ENCODE peak calls at places on chromosomes 13 and 19, in five cellular contexts. B is breast epithelium, Z is AG04450, D is nephron progenitor cell, T is endothelial cell. F is an unnamed sample.

GRCh38 chr13:110716235-110716505 is 2.7 kb downstream of the ING1 start:
- DNase-seq in B (no peak), Z (no peak), D (no peak), T (no peak), F (no peak)

GRCh38 chr19:483332-484072 is 12.8 kb upstream of the MADCAM1 start:
- DNase-seq in B (no peak), Z (no peak), D (no peak), T (no peak), F (no peak)

GRCh38 chr19:8576273-8576993 is 809 bp downstream of the MYO1F start:
- DNase-seq in B (no peak), Z (no peak), D (no peak), T (no peak), F (no peak)

GRCh38 chr13:113637262-113638160 is 20.5 kb downstream of the ATP4B start:
- DNase-seq in B (peak; percentile 31), Z (no peak), D (no peak), T (no peak), F (no peak)

GRCh38 chr19:35040826-35041547 is 534 bp upstream of the HPN start:
- DNase-seq in B (peak; percentile 88), Z (no peak), D (peak; percentile 73), T (peak; percentile 45), F (peak; percentile 51)

GRCh38 chr13:25859528-25859927 is 192.3 kb downstream of the SHISA2 start:
- DNase-seq in B (no peak), Z (no peak), D (no peak), T (no peak), F (no peak)

GRCh38 chr13:29059837-29060236 is 239.7 kb downstream of the MTUS2 start:
- DNase-seq in B (no peak), Z (no peak), D (no peak), T (no peak), F (no peak)

GRCh38 chr13:25881946-25882574 is 169.8 kb downstream of the SHISA2 start:
- DNase-seq in B (no peak), Z (no peak), D (peak; percentile 50), T (no peak), F (peak; percentile 6)

GRCh38 chr13:52851153-52851962 is 2.9 kb upstream of the PCDH8 start:
- DNase-seq in B (no peak), Z (no peak), D (peak; percentile 56), T (peak; percentile 46), F (peak; percentile 56)

GRCh38 chr13:47188802-47189201 is 291.9 kb upstream of the HTR2A start:
- DNase-seq in B (no peak), Z (no peak), D (no peak), T (no peak), F (no peak)

GRCh38 chr19:30567535-30568232 is 195.5 kb downstream of the ZNF536 start:
- DNase-seq in B (no peak), Z (no peak), D (peak; percentile 20), T (no peak), F (no peak)

GRCh38 chr13:94705081-94705751 is 7.1 kb downstream of the SOX21 start:
- DNase-seq in B (no peak), Z (no peak), D (no peak), T (no peak), F (no peak)

GRCh38 chr19:13087795-13088537 is 14.7 kb downstream of the LYL1 start:
- DNase-seq in B (no peak), Z (no peak), D (no peak), T (no peak), F (no peak)

GRCh38 chr19:13089857-13090507 is 12.7 kb downstream of the LYL1 start:
- DNase-seq in B (no peak), Z (no peak), D (no peak), T (no peak), F (no peak)

GRCh38 chr19:13087295-13087694 is 15.4 kb downstream of the LYL1 start:
- DNase-seq in B (no peak), Z (no peak), D (no peak), T (no peak), F (no peak)

GRCh38 chr19:13090511-13091231 is 12.0 kb downstream of the LYL1 start:
- DNase-seq in B (no peak), Z (no peak), D (no peak), T (no peak), F (no peak)

DNA sequence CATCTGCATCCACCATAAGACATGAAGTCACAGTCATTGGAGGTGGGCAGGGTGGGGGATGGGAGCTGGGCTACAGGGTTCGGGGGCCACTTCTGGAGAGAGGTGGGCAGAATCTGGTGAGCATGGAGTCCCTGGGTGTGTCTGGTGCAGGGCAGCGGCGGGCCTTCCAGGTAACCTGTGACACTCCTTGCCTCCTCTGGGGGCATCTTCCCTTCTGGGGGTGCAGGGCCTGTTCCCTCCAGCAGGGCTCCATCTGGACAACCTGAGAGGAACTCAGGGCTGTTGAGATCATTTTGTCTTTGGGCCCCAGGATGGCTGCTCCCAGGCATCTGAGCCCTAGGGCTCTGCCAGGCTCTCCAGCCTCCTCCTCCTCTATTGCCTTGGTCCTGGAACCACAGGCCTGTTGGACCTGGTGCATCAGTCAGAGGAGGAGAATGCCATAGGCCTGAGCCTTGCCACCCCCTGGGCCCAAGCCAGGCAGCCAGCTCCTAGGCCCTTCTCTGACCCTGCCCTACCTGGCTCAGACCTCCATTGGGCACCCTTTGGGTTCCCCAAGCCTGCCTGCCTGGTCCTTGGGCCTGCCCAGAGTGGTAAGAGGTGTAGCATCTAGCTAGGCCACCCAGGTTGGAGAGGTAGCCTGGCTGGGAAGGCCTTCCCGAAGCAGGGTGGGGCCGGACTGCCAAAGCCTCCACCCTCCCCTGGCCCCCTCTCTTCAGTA is 13.4 kb downstream of the LYL1 start:
- DNase-seq in B (no peak), Z (no peak), D (no peak), T (no peak), F (no peak)
- TF ChIP-seq CTCF in B (no peak), Z (peak; percentile 48), D (peak; percentile 35), T (peak; percentile 43), F (peak; percentile 48)

GRCh38 chr13:105139380-105140285 is 1395.8 kb downstream of the EFNB2 start:
- DNase-seq in B (no peak), Z (no peak), D (no peak), T (no peak), F (no peak)
- TF ChIP-seq CTCF in B (no peak), Z (peak; percentile 53), D (no peak), T (no peak), F (no peak)

GRCh38 chr19:33132425-33132824 is 511 bp downstream of the WDR88 start:
- DNase-seq in B (no peak), Z (no peak), D (no peak), T (peak; percentile 37), F (no peak)
- TF ChIP-seq CTCF in B (no peak), Z (peak; percentile 23), D (no peak), T (peak; percentile 48), F (peak; percentile 33)

DNA sequence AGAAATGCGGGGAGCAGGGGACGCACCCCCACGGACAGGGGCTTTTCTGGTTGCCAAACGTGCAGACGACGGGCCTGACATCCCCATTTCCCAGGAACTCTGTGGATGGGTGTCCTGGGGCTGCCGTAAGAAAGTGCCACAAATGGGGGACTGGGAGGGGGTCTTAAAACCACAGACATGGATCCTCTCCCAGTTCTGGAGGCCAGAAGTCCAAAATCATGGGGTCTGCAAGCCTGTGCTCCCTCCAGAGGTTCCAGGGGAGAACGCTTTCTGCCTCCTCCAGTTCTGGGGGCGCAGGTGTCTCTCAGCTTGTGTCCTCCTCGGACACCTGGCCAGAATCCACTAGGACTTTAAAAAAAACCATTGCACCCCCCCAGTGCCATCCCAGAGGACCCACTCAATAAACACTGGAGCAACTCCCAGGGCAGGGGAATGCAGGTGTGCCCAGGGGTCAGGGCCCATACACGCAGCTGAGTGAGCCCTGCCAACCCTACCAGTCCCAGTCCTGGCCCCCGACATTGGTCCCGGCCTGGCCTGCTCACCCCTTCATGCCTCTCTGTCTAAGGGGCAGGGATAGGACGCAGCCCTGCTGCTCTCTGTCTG is 103.9 kb downstream of the GADD45B start:
- DNase-seq in B (no peak), Z (no peak), D (no peak), T (no peak), F (no peak)
- TF ChIP-seq CTCF in B (no peak), Z (no peak), D (no peak), T (peak; percentile 9), F (peak; percentile 32)